ENCODE peak calls at places on chromosomes 1 and 21, in ten cellular contexts. E, L, K, X, S, R, Q, Z, M and N are unnamed samples. For H3K9me3, the result is how much of the 10 kb centered on the place peaks cover.

GRCh38 chr1:223411309-223411708 is 18.1 kb downstream of the CCDC185 start:
- DNase-seq in E (no peak), L (peak), K (no peak), X (no peak), S (no peak), R (no peak), Q (no peak), Z (no peak), M (no peak), N (peak)

GRCh38 chr1:49298304-49298703 is 521.6 kb upstream of the BEND5 start:
- DNase-seq in E (no peak), L (no peak), K (no peak), X (peak), S (no peak), R (no peak), Q (peak), Z (no peak), M (peak), N (no peak)

GRCh38 chr1:240474133-240474614 is 137.8 kb downstream of the GREM2 start:
- DNase-seq in E (no peak), L (peak), K (no peak), X (no peak), S (no peak), R (no peak), Q (no peak), Z (no peak), M (no peak), N (peak)

GRCh38 chr1:94741510-94741909 is 78.6 kb upstream of the SLC44A3 start:
- DNase-seq in E (no peak), L (no peak), K (no peak), X (no peak), S (no peak), R (no peak), Q (no peak), Z (no peak), M (no peak), N (no peak)

GRCh38 chr21:34836103-34836932 is 167.5 kb downstream of the CLIC6 start:
- DNase-seq in E (no peak), L (peak), K (peak), X (peak), S (peak), R (no peak), Q (no peak), Z (peak), M (peak), N (peak)

GRCh38 chr1:6313382-6314265 is 52.7 kb upstream of the GPR153 start:
- DNase-seq in E (no peak), L (no peak), K (no peak), X (no peak), S (no peak), R (no peak), Q (no peak), Z (no peak), M (no peak), N (no peak)

GRCh38 chr1:45302505-45303331 is 24.0 kb upstream of the HPDL start:
- DNase-seq in E (peak), L (no peak), K (no peak), X (no peak), S (no peak), R (no peak), Q (peak), Z (no peak), M (no peak), N (no peak)

GRCh38 chr1:54609301-54609921 is 13.9 kb downstream of the FAM151A start:
- DNase-seq in E (no peak), L (no peak), K (no peak), X (no peak), S (no peak), R (no peak), Q (no peak), Z (no peak), M (no peak), N (no peak)

GRCh38 chr1:185426761-185427698 is 110.0 kb upstream of the IVNS1ABP start:
- DNase-seq in E (peak), L (no peak), K (no peak), X (no peak), S (peak), R (no peak), Q (no peak), Z (peak), M (no peak), N (no peak)

GRCh38 chr1:30508651-30509050 is 214.7 kb downstream of the MATN1 start:
- DNase-seq in E (no peak), L (no peak), K (no peak), X (no peak), S (no peak), R (no peak), Q (no peak), Z (peak), M (peak), N (no peak)

GRCh38 chr1:38888423-38889333 is 7.3 kb upstream of the GJA9 start:
- DNase-seq in E (no peak), L (no peak), K (no peak), X (no peak), S (no peak), R (no peak), Q (no peak), Z (no peak), M (no peak), N (no peak)

GRCh38 chr1:152224093-152224492 is at the start of gene HRNR:
- DNase-seq in E (no peak), L (no peak), K (no peak), X (no peak), S (no peak), R (no peak), Q (no peak), Z (no peak), M (no peak), N (no peak)

GRCh38 chr1:151502035-151502728 is 9.0 kb upstream of the CGN start:
- DNase-seq in E (no peak), L (no peak), K (no peak), X (no peak), S (no peak), R (no peak), Q (no peak), Z (no peak), M (no peak), N (no peak)

GRCh38 chr21:46156378-46156645 is 933 bp upstream of the FTCD start:
- DNase-seq in E (no peak), L (no peak), K (peak), X (no peak), S (peak), R (no peak), Q (peak), Z (no peak), M (no peak), N (no peak)

GRCh38 chr1:146012703-146013565 is 8.6 kb downstream of the HJV start:
- DNase-seq in E (no peak), L (peak), K (no peak), X (peak), S (peak), R (no peak), Q (peak), Z (no peak), M (peak), N (peak)

GRCh38 chr1:182113879-182114626 is 52.5 kb upstream of the ZNF648 start:
- DNase-seq in E (no peak), L (no peak), K (no peak), X (no peak), S (no peak), R (no peak), Q (no peak), Z (no peak), M (peak), N (no peak)

GRCh38 chr1:234886081-234886874 is 242.4 kb downstream of the TOMM20 start:
- DNase-seq in E (no peak), L (no peak), K (peak), X (no peak), S (no peak), R (peak), Q (no peak), Z (peak), M (no peak), N (no peak)

GRCh38 chr1:69070660-69071373 is 496.9 kb upstream of the LRRC7 start:
- DNase-seq in E (no peak), L (no peak), K (no peak), X (no peak), S (no peak), R (no peak), Q (no peak), Z (no peak), M (no peak), N (no peak)

GRCh38 chr1:151461694-151462093 is 2.4 kb upstream of the POGZ start:
- DNase-seq in E (no peak), L (no peak), K (no peak), X (no peak), S (no peak), R (no peak), Q (no peak), Z (no peak), M (no peak), N (no peak)

GRCh38 chr1:69513621-69514020 is 54.1 kb upstream of the LRRC7 start:
- DNase-seq in E (no peak), L (peak), K (no peak), X (peak), S (no peak), R (no peak), Q (no peak), Z (no peak), M (no peak), N (no peak)

GRCh38 chr1:204659061-204659460 is 26.5 kb downstream of the LRRN2 start:
- DNase-seq in E (no peak), L (no peak), K (no peak), X (peak), S (no peak), R (no peak), Q (no peak), Z (no peak), M (no peak), N (no peak)

GRCh38 chr1:10056599-10056987 is 23.8 kb downstream of the UBE4B start:
- DNase-seq in E (no peak), L (no peak), K (no peak), X (no peak), S (no peak), R (no peak), Q (no peak), Z (peak), M (no peak), N (no peak)

GRCh38 chr1:12505639-12506311 is 112.2 kb downstream of the DHRS3 start:
- DNase-seq in E (no peak), L (no peak), K (no peak), X (no peak), S (no peak), R (no peak), Q (no peak), Z (no peak), M (no peak), N (no peak)

GRCh38 chr1:41683681-41684500 is 199.4 kb upstream of the EDN2 start:
- DNase-seq in E (no peak), L (no peak), K (peak), X (peak), S (no peak), R (no peak), Q (no peak), Z (no peak), M (no peak), N (no peak)

GRCh38 chr1:45018599-45019230 is 6.7 kb downstream of the UROD start:
- DNase-seq in E (no peak), L (peak), K (peak), X (peak), S (no peak), R (peak), Q (peak), Z (no peak), M (peak), N (peak)

GRCh38 chr1:82152356-82153281 is 351.9 kb downstream of the ADGRL2 start:
- DNase-seq in E (no peak), L (no peak), K (no peak), X (no peak), S (no peak), R (no peak), Q (no peak), Z (no peak), M (no peak), N (no peak)

GRCh38 chr1:24949331-24949881 is 19.3 kb upstream of the RUNX3 start:
- DNase-seq in E (no peak), L (peak), K (no peak), X (peak), S (no peak), R (no peak), Q (no peak), Z (no peak), M (no peak), N (peak)

GRCh38 chr1:51265618-51266017 is 29.5 kb downstream of the RNF11 start:
- DNase-seq in E (no peak), L (no peak), K (no peak), X (no peak), S (no peak), R (no peak), Q (no peak), Z (no peak), M (no peak), N (no peak)

GRCh38 chr1:6329392-6329791 is 64.2 kb downstream of the ACOT7 start:
- DNase-seq in E (no peak), L (peak), K (no peak), X (no peak), S (no peak), R (no peak), Q (no peak), Z (no peak), M (no peak), N (no peak)

GRCh38 chr1:101005871-101006270 is 19.7 kb downstream of the DPH5 start:
- DNase-seq in E (no peak), L (peak), K (no peak), X (no peak), S (no peak), R (no peak), Q (no peak), Z (no peak), M (no peak), N (no peak)

GRCh38 chr1:1068077-1068373 is 6.1 kb downstream of the RNF223 start:
- DNase-seq in E (no peak), L (no peak), K (no peak), X (no peak), S (no peak), R (no peak), Q (no peak), Z (no peak), M (no peak), N (no peak)
- H3K4me3 ChIP-seq in E (peak), L (no peak), K (peak), X (peak), S (no peak), R (no peak), Q (no peak), Z (no peak), M (peak), N (no peak)

DNA sequence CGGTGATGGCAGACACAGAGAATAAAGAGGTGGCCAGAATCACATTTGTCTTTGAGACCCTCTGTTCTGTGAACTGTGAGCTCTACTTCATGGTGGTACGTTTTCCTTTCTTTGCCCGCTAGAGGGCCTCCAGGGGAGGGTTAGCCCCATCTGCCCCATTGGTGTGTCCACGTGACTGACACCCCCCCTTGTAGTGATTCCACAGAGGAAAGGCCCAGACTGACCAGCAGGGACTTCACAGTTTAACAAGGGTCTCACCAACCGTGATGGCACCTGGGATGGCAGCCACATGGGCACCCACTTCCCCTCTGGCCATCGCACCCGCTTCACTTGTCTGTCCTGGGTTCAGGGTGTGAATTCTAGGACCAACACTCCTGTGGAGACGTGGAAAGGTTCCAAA is 22.3 kb upstream of the SARS1 start:
- DNase-seq in E (no peak), L (no peak), K (no peak), X (no peak), S (no peak), R (no peak), Q (no peak), Z (no peak), M (no peak), N (no peak)
- TF ChIP-seq CTCF in E (no peak), L (no peak), K (no peak), X (peak), S (no peak), R (peak), Q (no peak), Z (no peak), M (no peak), N (no peak)

DNA sequence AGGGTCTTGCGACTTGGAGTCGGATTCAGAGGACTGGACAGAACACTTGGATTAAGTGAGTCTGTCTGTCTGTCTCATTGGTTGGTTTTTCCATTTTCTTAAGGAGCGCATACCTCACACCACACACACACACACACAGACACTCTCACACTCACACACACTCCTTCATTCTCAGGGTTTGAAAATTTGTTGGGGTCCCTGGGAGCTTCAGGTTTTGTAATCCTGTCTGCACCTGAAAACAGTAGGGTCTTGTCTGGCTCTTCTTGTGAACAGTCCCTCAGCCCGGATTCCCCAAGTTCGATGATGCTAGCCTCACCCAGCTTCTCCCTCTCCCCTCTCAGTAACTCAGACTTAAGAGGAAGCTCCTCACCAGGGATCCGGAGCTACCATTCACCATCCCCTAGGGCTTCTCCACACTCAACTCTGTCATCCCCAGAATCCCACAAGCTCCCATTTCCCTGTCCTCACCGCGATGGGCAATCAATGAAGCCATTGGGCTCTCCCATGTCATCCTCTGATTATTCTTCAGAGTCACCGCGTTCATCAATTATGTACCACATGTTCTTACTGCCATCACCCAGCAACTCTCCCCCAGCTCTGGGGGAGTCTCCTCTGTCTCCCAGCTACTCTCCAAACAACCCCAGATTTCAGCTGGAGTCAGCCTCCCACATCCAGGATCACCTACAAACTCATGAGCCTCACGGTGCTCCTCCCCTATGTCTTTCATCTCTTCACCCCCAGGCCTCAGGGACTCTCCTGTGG is 1530.9 kb upstream of the TPTE start:
- DNase-seq in E (no peak), L (no peak), K (no peak), X (peak), S (no peak), R (no peak), Q (no peak), Z (no peak), M (no peak), N (no peak)
- H3K9me3 ChIP-seq in E (under half), L (under half), K (under half), X (under half), S (under half), R (under half), Q (under half), Z (under half), M (under half), N (under half)

DNA sequence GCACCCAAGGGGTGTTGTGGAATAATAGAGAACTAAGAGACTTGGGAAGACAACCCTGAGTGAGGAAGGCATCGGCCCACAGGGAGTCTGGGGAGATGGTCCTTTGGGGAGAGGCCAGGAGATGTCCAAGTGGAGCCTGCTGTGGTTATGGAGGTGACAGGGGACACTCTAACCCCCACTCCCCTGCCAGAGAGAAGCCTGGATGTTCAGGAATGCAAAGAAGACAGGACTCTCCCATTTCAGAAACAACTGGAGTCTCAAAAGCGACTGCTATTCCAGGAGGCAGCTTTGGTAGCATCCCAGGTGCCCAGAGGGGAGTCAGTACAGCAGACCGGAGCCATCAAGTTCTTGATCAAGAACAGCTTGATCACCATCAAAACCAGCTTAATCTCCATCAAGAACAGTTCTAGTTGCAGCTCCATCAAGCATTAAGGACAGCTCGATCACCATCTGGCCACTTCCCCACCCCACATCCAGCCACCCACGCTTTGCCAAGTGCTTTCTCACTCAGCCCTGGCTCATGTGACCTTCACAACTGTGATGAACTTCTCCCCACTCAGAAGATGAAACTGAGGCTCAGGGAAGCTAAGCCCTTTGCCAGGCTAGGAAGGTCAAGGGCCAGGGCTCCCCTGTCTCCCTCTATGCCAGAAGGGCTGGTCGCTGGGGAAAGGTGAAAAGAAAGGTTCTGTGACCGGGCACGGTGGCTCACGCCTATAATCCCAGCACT is 743 bp downstream of the CD52 start:
- DNase-seq in E (peak), L (no peak), K (peak), X (no peak), S (no peak), R (no peak), Q (no peak), Z (no peak), M (no peak), N (no peak)
- H3K4me3 ChIP-seq in E (peak), L (no peak), K (peak), X (no peak), S (peak), R (no peak), Q (no peak), Z (no peak), M (peak), N (no peak)

GRCh38 chr1:165392634-165393571 is 36.4 kb upstream of the LMX1A start:
- DNase-seq in E (peak), L (peak), K (peak), X (peak), S (peak), R (peak), Q (peak), Z (peak), M (peak), N (peak)

GRCh38 chr1:165402517-165403111 is 42.3 kb downstream of the RXRG start:
- DNase-seq in E (no peak), L (no peak), K (no peak), X (no peak), S (no peak), R (no peak), Q (no peak), Z (no peak), M (no peak), N (no peak)

GRCh38 chr1:165395522-165396300 is 39.2 kb upstream of the LMX1A start:
- DNase-seq in E (no peak), L (no peak), K (no peak), X (no peak), S (no peak), R (no peak), Q (no peak), Z (no peak), M (no peak), N (no peak)

DNA sequence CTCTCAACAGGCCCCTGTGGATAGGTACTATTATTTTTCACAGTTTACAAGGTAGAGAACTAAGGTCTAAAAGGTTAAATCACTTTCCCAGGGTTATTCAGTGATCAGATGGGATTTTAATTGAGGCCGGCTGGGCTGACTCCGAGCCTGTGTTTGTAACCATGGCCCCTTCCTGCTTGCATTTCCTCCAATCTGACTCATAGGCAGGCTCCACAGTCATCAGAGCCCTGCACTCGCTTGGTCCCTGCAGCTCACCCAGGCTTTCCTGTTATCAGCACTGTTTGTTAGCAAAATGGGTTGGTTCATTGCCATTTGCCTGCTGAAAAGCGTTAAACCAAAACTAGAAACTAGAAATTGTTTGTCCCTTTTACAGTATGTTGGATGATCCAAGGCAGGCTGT is 41.4 kb upstream of the LMX1A start:
- DNase-seq in E (no peak), L (peak), K (no peak), X (peak), S (peak), R (no peak), Q (no peak), Z (no peak), M (peak), N (no peak)
- TF ChIP-seq CTCF in E (no peak), L (no peak), K (no peak), X (no peak), S (no peak), R (no peak), Q (no peak), Z (no peak), M (no peak), N (no peak)

DNA sequence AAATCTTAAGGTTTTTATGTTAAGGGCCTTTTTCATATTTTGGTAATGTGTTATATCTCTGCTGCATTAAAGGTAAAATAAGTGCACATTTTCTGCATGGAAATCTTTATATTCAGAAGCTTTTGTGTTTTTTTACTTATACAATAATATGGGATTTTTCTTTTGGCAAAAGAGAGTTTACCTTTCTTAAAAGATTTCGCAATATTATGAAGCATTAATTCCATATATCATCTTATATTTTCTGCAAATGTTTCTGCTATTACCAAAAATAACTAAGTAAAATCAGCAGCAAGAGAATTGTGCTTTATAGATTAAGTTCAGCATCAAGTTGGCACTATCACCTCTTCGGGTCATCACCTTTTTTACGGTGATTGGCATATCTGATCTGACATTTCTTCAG is 767.2 kb upstream of the PRMT6 start:
- DNase-seq in E (no peak), L (no peak), K (no peak), X (no peak), S (no peak), R (no peak), Q (no peak), Z (no peak), M (no peak), N (no peak)
- H3K9me3 ChIP-seq in E (under half), L (under half), K (under half), X (under half), S (under half), R (under half), Q (under half), Z (under half), M (under half), N (under half)